ENCODE peak calls at places on chromosome 10, in four cellular contexts. H, W, S and U are unnamed samples.

GRCh38 chr10:21406595-21407218 is 118.8 kb downstream of the SKIDA1 start:
- DNase-seq in H (no peak), W (peak), S (no peak), U (no peak)

GRCh38 chr10:110356628-110357245 is 52.0 kb upstream of the SMNDC1 start:
- DNase-seq in H (no peak), W (peak), S (no peak), U (peak)

GRCh38 chr10:55098452-55098851 is 297.4 kb upstream of the PCDH15 start:
- DNase-seq in H (no peak), W (no peak), S (no peak), U (no peak)

GRCh38 chr10:117360994-117361667 is 14.1 kb downstream of the PDZD8 start:
- DNase-seq in H (no peak), W (peak), S (no peak), U (no peak)

GRCh38 chr10:126565456-126565855 is 105.0 kb downstream of the C10orf90 start:
- DNase-seq in H (no peak), W (no peak), S (no peak), U (no peak)

GRCh38 chr10:847868-848267 is 83.6 kb downstream of the LARP4B start:
- DNase-seq in H (no peak), W (no peak), S (no peak), U (no peak)

GRCh38 chr10:119515511-119516045 is 26.9 kb downstream of the RGS10 start:
- DNase-seq in H (no peak), W (no peak), S (peak), U (no peak)

GRCh38 chr10:112519129-112519761 is 72.2 kb downstream of the VTI1A start:
- DNase-seq in H (no peak), W (no peak), S (no peak), U (no peak)

GRCh38 chr10:131892817-131893675 is 7.8 kb upstream of the PPP2R2D start:
- DNase-seq in H (no peak), W (no peak), S (peak), U (no peak)

GRCh38 chr10:4767033-4767814 is 58.8 kb upstream of the AKR1E2 start:
- DNase-seq in H (no peak), W (peak), S (no peak), U (peak)

GRCh38 chr10:69800665-69801064 is 1.0 kb upstream of the COL13A1 start:
- DNase-seq in H (no peak), W (no peak), S (no peak), U (no peak)

GRCh38 chr10:100775346-100775745 is 30.0 kb downstream of the PAX2 start:
- DNase-seq in H (no peak), W (peak), S (no peak), U (no peak)

GRCh38 chr10:72842164-72842563 is 51.4 kb upstream of the OIT3 start:
- DNase-seq in H (no peak), W (no peak), S (no peak), U (no peak)

GRCh38 chr10:114271779-114272167 is 32.7 kb downstream of the VWA2 start:
- DNase-seq in H (no peak), W (peak), S (no peak), U (peak)

GRCh38 chr10:50289196-50289595 is 37.9 kb upstream of the ASAH2 start:
- DNase-seq in H (no peak), W (no peak), S (no peak), U (no peak)

GRCh38 chr10:3805227-3805790 is 20.3 kb upstream of the KLF6 start:
- DNase-seq in H (no peak), W (peak), S (no peak), U (no peak)

GRCh38 chr10:102832987-102833386 is 4.2 kb downstream of the CYP17A1 start:
- DNase-seq in H (no peak), W (peak), S (no peak), U (no peak)

GRCh38 chr10:50538473-50539398 is 85.0 kb downstream of the SGMS1 start:
- DNase-seq in H (no peak), W (peak), S (peak), U (peak)

GRCh38 chr10:44990302-44990655 is 10.4 kb upstream of the ZNF22 start:
- DNase-seq in H (no peak), W (no peak), S (no peak), U (peak)

GRCh38 chr10:44864042-44864436 is 47.1 kb upstream of the TMEM72 start:
- DNase-seq in H (no peak), W (no peak), S (no peak), U (peak)

GRCh38 chr10:62735464-62736188 is 68.9 kb upstream of the ADO start:
- DNase-seq in H (no peak), W (peak), S (no peak), U (no peak)

GRCh38 chr10:98536551-98536950 is 89.8 kb upstream of the HPS1 start:
- DNase-seq in H (no peak), W (peak), S (no peak), U (peak)

GRCh38 chr10:5557040-5557721 is 32.4 kb downstream of the CALML3 start:
- DNase-seq in H (no peak), W (no peak), S (no peak), U (no peak)

GRCh38 chr10:123896217-123896927 is 4.8 kb upstream of the CPXM2 start:
- DNase-seq in H (no peak), W (no peak), S (no peak), U (no peak)

GRCh38 chr10:94358480-94358879 is 4.3 kb downstream of the NOC3L start:
- DNase-seq in H (no peak), W (peak), S (no peak), U (peak)

GRCh38 chr10:26805567-26806245 is 55.1 kb downstream of the ABI1 start:
- DNase-seq in H (no peak), W (peak), S (no peak), U (no peak)

GRCh38 chr10:77409697-77410471 is 227.7 kb downstream of the KCNMA1 start:
- DNase-seq in H (no peak), W (peak), S (peak), U (peak)

GRCh38 chr10:42963302-42963701 is 113.6 kb upstream of the RET start:
- DNase-seq in H (no peak), W (no peak), S (no peak), U (no peak)

GRCh38 chr10:91536101-91536500 is 96.8 kb downstream of the PPP1R3C start:
- DNase-seq in H (no peak), W (peak), S (no peak), U (no peak)

GRCh38 chr10:22442063-22442462 is 96.8 kb downstream of the SPAG6 start:
- DNase-seq in H (no peak), W (no peak), S (no peak), U (no peak)

GRCh38 chr10:27190508-27190907 is 35.4 kb downstream of the MASTL start:
- DNase-seq in H (no peak), W (no peak), S (no peak), U (no peak)

GRCh38 chr10:72049969-72050781 is 38.2 kb downstream of the SPOCK2 start:
- DNase-seq in H (no peak), W (no peak), S (no peak), U (no peak)